ENCODE peak calls at places on chromosomes 3 and 15, in four cellular contexts. F is suprapubic skin, J is endothelial cell of umbilical vein, H is A549. C is an unnamed sample.

GRCh38 chr15:54045397-54045796 is 67.2 kb downstream of the UNC13C start:
- DNase-seq in J (no peak), F (no peak), H (no peak), C (no peak)

GRCh38 chr3:184566441-184567414 is 5.1 kb downstream of the EPHB3 start:
- DNase-seq in F (no peak), H (no peak), J (no peak), C (no peak)

GRCh38 chr3:126438186-126438585 is 37.5 kb downstream of the ZXDC start:
- DNase-seq in F (peak), J (no peak), H (no peak), C (no peak)

GRCh38 chr3:72060447-72061034 is 275.6 kb upstream of the PROK2 start:
- DNase-seq in J (no peak), F (no peak), H (no peak), C (no peak)

GRCh38 chr15:35071071-35071470 is 14.0 kb downstream of the NANOGP8 start:
- DNase-seq in H (no peak), F (no peak), J (no peak), C (no peak)

GRCh38 chr3:60584250-60584649 is 667.0 kb downstream of the FHIT start:
- DNase-seq in J (no peak), F (no peak), H (no peak), C (peak)

GRCh38 chr3:100782359-100782758 is 73.1 kb downstream of the TFG start:
- DNase-seq in H (no peak), F (no peak), J (no peak), C (no peak)

GRCh38 chr3:72299321-72299802 is 514.4 kb upstream of the PROK2 start:
- DNase-seq in J (peak), F (no peak), H (no peak), C (peak)

GRCh38 chr3:112394008-112394616 is 61.2 kb downstream of the CD200 start:
- DNase-seq in J (no peak), F (no peak), H (no peak), C (no peak)

GRCh38 chr3:47149339-47149933 is 14.5 kb downstream of the SETD2 start:
- DNase-seq in F (no peak), J (no peak), H (no peak), C (no peak)

GRCh38 chr3:64270143-64270542 is 44.9 kb upstream of the PRICKLE2 start:
- DNase-seq in H (no peak), J (no peak), F (no peak), C (no peak)

GRCh38 chr3:46266598-46266997 is 24.3 kb downstream of the CCR3 start:
- DNase-seq in F (no peak), H (no peak), J (no peak), C (no peak)

GRCh38 chr3:128845695-128846491 is 33.5 kb upstream of the ACAD9 start:
- DNase-seq in F (peak), J (peak), H (peak), C (peak)

GRCh38 chr3:23676093-23676492 is 129.7 kb upstream of the UBE2E1 start:
- DNase-seq in H (no peak), F (no peak), J (no peak), C (no peak)

GRCh38 chr3:175965036-175965435 is 1105.9 kb downstream of the NAALADL2 start:
- DNase-seq in J (no peak), H (no peak), F (no peak), C (peak)

GRCh38 chr3:36447063-36447462 is 66.8 kb downstream of the STAC start:
- DNase-seq in H (no peak), J (no peak), F (no peak), C (no peak)

GRCh38 chr3:70716832-70717231 is 404.4 kb upstream of the MDFIC2 start:
- DNase-seq in F (no peak), J (peak), H (no peak), C (peak)

GRCh38 chr15:99057697-99058420 is 47.0 kb upstream of the SYNM start:
- DNase-seq in F (no peak), H (no peak), J (peak), C (no peak)

GRCh38 chr3:184583345-184584000 is 21.9 kb downstream of the EPHB3 start:
- DNase-seq in H (no peak), F (no peak), J (no peak), C (no peak)

GRCh38 chr15:91865903-91866302 is 12.4 kb downstream of the SLCO3A1 start:
- DNase-seq in J (no peak), F (no peak), H (no peak), C (no peak)

GRCh38 chr3:27423463-27423862 is 54.3 kb upstream of the NEK10 start:
- DNase-seq in J (no peak), F (no peak), H (no peak), C (peak)

GRCh38 chr3:182500294-182500693 is 293.0 kb upstream of the ATP11B start:
- DNase-seq in F (no peak), H (no peak), J (no peak), C (no peak)

GRCh38 chr3:14352002-14352627 is 50.3 kb upstream of the SLC6A6 start:
- DNase-seq in F (no peak), H (peak), J (no peak), C (no peak)

GRCh38 chr3:43338295-43338694 is 52.0 kb downstream of the SNRK start:
- DNase-seq in H (no peak), F (no peak), J (no peak), C (no peak)

GRCh38 chr3:140273542-140274195 is 338.7 kb downstream of the CLSTN2 start:
- DNase-seq in F (no peak), J (no peak), H (no peak), C (no peak)

GRCh38 chr3:66473637-66474036 is 27.2 kb downstream of the LRIG1 start:
- DNase-seq in F (no peak), H (no peak), J (peak), C (peak)

GRCh38 chr3:138923531-138923994 is 23.4 kb downstream of the FOXL2 start:
- DNase-seq in H (peak), J (peak), F (peak), C (peak)

GRCh38 chr3:195153121-195153520 is 117.8 kb downstream of the XXYLT1 start:
- DNase-seq in F (no peak), J (no peak), H (no peak), C (peak)

GRCh38 chr15:67146875-67147381 is 81.5 kb downstream of the SMAD3 start:
- DNase-seq in J (peak), F (no peak), H (peak), C (peak)

GRCh38 chr15:25810631-25811077 is 52.5 kb downstream of the ATP10A start:
- DNase-seq in H (no peak), J (no peak), F (no peak), C (no peak)

GRCh38 chr15:73746288-73746687 is 6.9 kb downstream of the INSYN1 start:
- DNase-seq in F (no peak), J (no peak), H (no peak), C (no peak)

GRCh38 chr15:95259513-95259912 is 1028.2 kb downstream of the MCTP2 start:
- DNase-seq in F (peak), J (peak), H (peak), C (peak)

GRCh38 chr3:181210275-181210674 is 220.7 kb upstream of the DNAJC19 start:
- DNase-seq in F (no peak), H (no peak), J (peak), C (peak)

DNA sequence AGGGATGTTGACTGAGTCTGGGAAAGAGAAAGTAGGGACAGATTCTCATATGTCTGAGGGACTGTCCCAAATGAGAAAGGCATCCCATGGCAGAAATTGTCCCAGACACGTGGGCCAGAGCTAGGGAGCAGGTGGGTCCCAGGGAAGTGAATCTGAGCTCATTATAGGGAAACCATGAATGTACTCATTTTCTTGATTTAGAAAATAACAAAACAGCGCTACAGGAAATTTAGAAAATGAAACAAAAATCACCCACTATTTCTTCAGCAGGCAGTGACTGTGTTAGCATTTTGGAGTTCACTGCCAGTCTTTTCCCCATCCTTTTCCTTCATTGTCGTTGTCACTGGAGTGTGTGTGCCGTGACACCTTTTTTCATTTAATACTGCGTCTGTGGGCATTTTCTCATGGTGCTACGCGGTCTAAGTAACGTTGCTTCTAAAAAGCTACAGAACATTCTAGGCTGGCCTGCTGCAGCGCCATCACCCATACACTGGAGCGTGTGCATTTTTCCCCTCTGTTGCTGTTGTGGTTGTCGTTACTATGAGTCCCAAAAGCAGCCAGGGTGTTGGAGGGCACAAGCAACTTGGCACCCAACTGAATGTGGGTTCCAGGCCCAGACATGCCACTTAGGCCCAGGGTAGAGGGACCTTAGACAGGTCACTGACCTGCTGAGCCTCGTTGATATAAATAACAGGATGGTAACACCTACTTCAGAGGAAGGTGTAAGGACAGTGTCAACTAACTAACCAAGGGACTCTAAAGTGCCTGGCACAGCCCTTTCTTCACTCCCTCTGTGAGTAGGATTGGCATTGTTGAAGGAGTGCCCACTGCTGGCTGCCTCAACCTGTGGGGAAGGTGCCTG is 3.2 kb downstream of the CSK start:
- DNase-seq in H (no peak), J (no peak), F (no peak), C (no peak)
- H3K4me3 ChIP-seq in H (no peak), J (no peak), F (no peak), C (no peak)

DNA sequence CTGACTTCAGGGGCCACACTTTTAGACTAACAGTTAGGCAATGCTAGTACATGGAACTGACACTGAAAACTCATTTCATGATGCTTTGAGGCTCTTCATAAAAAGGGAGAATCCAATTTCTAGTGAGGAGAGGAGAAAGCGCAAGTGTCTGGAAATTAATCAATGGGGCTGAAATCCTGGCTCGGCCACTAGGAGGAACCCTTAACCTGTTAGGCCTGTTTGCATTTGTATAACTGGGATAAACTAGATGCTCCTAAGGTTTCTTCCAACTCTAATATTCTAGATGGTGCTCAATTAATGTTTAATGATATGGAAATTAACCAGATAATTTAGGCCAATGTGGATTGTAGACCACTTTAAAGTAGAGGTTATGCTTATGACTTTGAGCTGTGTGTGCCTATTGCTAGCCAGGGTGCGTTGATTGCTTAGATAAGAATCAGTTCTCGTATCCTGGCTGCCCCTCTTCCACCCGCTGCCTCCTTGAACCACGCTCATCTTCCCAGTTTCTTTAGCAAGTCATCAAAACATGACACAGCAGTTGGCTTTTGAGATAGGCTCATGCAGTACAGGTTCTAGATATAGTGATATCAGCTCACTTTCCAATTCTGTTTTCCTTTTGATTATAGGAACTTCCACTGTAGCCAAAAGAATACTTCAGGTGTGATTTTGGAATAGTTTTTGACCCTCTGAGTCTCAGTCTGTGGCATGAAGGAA is 16.8 kb upstream of the CRBN start:
- DNase-seq in J (no peak), H (peak), F (no peak), C (no peak)
- TF ChIP-seq CTCF in J (peak), H (peak), F (peak), C (peak)

DNA sequence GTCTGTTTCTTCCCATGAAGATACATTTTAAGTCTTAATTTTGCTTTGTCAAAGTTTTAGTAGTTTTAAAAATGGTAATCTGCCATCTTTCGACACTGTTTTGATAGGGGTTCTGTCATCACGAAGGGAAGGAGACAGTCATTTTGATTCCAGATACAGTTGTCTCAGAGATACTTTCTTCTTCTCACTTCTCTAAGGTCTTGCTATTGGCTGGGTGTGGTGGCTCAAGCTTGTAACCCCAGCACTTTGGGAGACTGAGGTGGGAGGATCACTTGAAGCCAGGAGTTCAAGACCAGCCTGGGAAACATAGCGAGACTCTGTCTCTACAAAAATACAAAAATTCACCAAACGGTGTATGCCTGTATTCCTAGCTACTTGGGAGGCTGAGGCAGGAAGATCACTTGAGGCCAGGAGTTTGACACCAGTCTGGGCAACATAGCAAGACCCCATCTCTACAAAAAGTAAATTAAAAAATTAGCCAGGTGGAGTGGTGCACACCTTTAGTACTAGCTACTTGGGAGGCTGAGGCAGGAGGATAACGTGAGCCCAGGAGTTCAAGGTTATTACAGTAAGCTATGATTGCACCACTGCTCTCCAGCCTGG is 3.3 kb downstream of the RAB8B start:
- DNase-seq in J (no peak), H (no peak), F (no peak), C (no peak)
- H3K4me3 ChIP-seq in J (no peak), H (no peak), F (no peak), C (no peak)

GRCh38 chr3:135926664-135927063 is 38.9 kb upstream of the PPP2R3A start:
- DNase-seq in H (no peak), J (no peak), F (no peak), C (no peak)

GRCh38 chr3:135930243-135930642 is 35.3 kb upstream of the PPP2R3A start:
- DNase-seq in F (no peak), J (no peak), H (no peak), C (no peak)

GRCh38 chr3:135927170-135927569 is 38.4 kb upstream of the PPP2R3A start:
- DNase-seq in F (no peak), H (no peak), J (no peak), C (no peak)

GRCh38 chr3:135924506-135924905 is 41.0 kb upstream of the PPP2R3A start:
- DNase-seq in H (no peak), J (no peak), F (no peak), C (no peak)

DNA sequence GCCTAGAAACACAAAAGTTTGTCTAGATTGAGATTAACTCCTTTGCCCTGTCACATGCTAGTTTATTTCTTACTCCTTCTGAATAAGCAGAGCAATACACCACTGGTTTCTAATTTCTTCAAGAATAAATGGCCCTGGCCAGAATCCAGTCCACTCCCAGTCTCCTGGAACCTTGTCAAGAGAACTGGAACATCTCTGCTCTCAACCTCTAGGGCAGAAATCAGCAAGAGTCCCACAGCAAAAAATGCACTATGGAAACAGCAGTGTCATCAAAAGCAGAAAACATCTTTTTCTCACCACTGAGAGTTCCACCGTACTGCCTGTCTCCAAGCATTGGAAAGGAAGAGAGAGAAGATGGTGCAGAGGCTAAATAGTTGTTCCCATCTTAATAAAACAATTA is 35.9 kb upstream of the PPP2R3A start:
- DNase-seq in F (no peak), J (no peak), H (no peak), C (peak)
- TF ChIP-seq CTCF in F (no peak), J (no peak), H (no peak), C (no peak)

C was measured in astrocyte of the spinal cord.